ENCODE peak calls at places on chromosome 2, in seven cellular contexts. One of them, this sample, is unnamed.

GRCh38 chr2:144914622-144915230 is 394.8 kb upstream of the ZEB2 start:
- DNase-seq in neural progenitor cell: no peak
- DNase-seq in coronary artery: no peak
- DNase-seq in ascending aorta: no peak
- DNase-seq in NB4: no peak
- DNase-seq in GM12865: no peak
- DNase-seq in pancreas: no peak
- DNase-seq in this sample: no peak

GRCh38 chr2:110691612-110692258 is 13.9 kb upstream of the BUB1 start:
- DNase-seq in ascending aorta: no peak
- DNase-seq in NB4: no peak
- DNase-seq in neural progenitor cell: no peak
- DNase-seq in coronary artery: no peak
- DNase-seq in pancreas: no peak
- DNase-seq in GM12865: no peak
- DNase-seq in this sample: no peak

GRCh38 chr2:151552287-151552686 is 142.6 kb downstream of the RIF1 start:
- DNase-seq in NB4: no peak
- DNase-seq in neural progenitor cell: peak; percentile 8
- DNase-seq in pancreas: no peak
- DNase-seq in coronary artery: no peak
- DNase-seq in GM12865: no peak
- DNase-seq in ascending aorta: no peak
- DNase-seq in this sample: no peak

GRCh38 chr2:71936076-71937030 is 211.3 kb downstream of the CYP26B1 start:
- DNase-seq in GM12865: no peak
- DNase-seq in ascending aorta: no peak
- DNase-seq in coronary artery: peak; percentile 67
- DNase-seq in neural progenitor cell: no peak
- DNase-seq in NB4: no peak
- DNase-seq in pancreas: no peak
- DNase-seq in this sample: no peak

GRCh38 chr2:237886702-237887481 is 27.5 kb downstream of the RAMP1 start:
- DNase-seq in coronary artery: no peak
- DNase-seq in NB4: no peak
- DNase-seq in pancreas: no peak
- DNase-seq in GM12865: no peak
- DNase-seq in ascending aorta: peak; percentile 94
- DNase-seq in neural progenitor cell: no peak
- DNase-seq in this sample: peak; percentile 40

GRCh38 chr2:200352631-200353030 is 46.1 kb downstream of the SPATS2L start:
- DNase-seq in ascending aorta: no peak
- DNase-seq in pancreas: no peak
- DNase-seq in coronary artery: no peak
- DNase-seq in GM12865: no peak
- DNase-seq in NB4: no peak
- DNase-seq in neural progenitor cell: peak; percentile 49
- DNase-seq in this sample: no peak

GRCh38 chr2:73984922-73985317 is 210 bp downstream of the TET3 start:
- DNase-seq in coronary artery: no peak
- DNase-seq in pancreas: peak; percentile 57
- DNase-seq in neural progenitor cell: peak; percentile 83
- DNase-seq in ascending aorta: no peak
- DNase-seq in GM12865: no peak
- DNase-seq in NB4: no peak
- DNase-seq in this sample: peak; percentile 83

GRCh38 chr2:188395903-188396699 is 104.4 kb downstream of the GULP1 start:
- DNase-seq in neural progenitor cell: no peak
- DNase-seq in ascending aorta: no peak
- DNase-seq in GM12865: peak; percentile 11
- DNase-seq in coronary artery: no peak
- DNase-seq in pancreas: no peak
- DNase-seq in NB4: no peak
- DNase-seq in this sample: peak; percentile 71

GRCh38 chr2:236217926-236218325 is 46.3 kb downstream of the ASB18 start:
- DNase-seq in pancreas: no peak
- DNase-seq in ascending aorta: no peak
- DNase-seq in NB4: no peak
- DNase-seq in neural progenitor cell: no peak
- DNase-seq in coronary artery: no peak
- DNase-seq in GM12865: no peak
- DNase-seq in this sample: no peak

GRCh38 chr2:223826995-223827394 is 10.4 kb downstream of the AP1S3 start:
- DNase-seq in neural progenitor cell: no peak
- DNase-seq in pancreas: no peak
- DNase-seq in NB4: no peak
- DNase-seq in ascending aorta: no peak
- DNase-seq in coronary artery: no peak
- DNase-seq in GM12865: no peak
- DNase-seq in this sample: no peak

GRCh38 chr2:177314194-177314593 is 49.7 kb upstream of the NFE2L2 start:
- DNase-seq in ascending aorta: no peak
- DNase-seq in coronary artery: no peak
- DNase-seq in GM12865: no peak
- DNase-seq in neural progenitor cell: no peak
- DNase-seq in pancreas: no peak
- DNase-seq in NB4: no peak
- DNase-seq in this sample: no peak

GRCh38 chr2:101063352-101063751 is 61.3 kb downstream of the RPL31 start:
- DNase-seq in coronary artery: no peak
- DNase-seq in neural progenitor cell: no peak
- DNase-seq in ascending aorta: no peak
- DNase-seq in NB4: no peak
- DNase-seq in GM12865: no peak
- DNase-seq in pancreas: no peak
- DNase-seq in this sample: no peak

GRCh38 chr2:127047054-127047453 is 59.9 kb downstream of the BIN1 start:
- DNase-seq in NB4: no peak
- DNase-seq in neural progenitor cell: no peak
- DNase-seq in GM12865: no peak
- DNase-seq in coronary artery: peak; percentile 55
- DNase-seq in ascending aorta: no peak
- DNase-seq in pancreas: no peak
- DNase-seq in this sample: peak; percentile 29

GRCh38 chr2:201057715-201058248 is 13.7 kb downstream of the HYCC2 start:
- DNase-seq in neural progenitor cell: no peak
- DNase-seq in coronary artery: no peak
- DNase-seq in GM12865: no peak
- DNase-seq in NB4: no peak
- DNase-seq in ascending aorta: no peak
- DNase-seq in pancreas: no peak
- DNase-seq in this sample: peak; percentile 52

GRCh38 chr2:105747254-105747909 is 2.7 kb downstream of the NCK2 start:
- DNase-seq in coronary artery: no peak
- DNase-seq in pancreas: no peak
- DNase-seq in NB4: no peak
- DNase-seq in GM12865: no peak
- DNase-seq in ascending aorta: no peak
- DNase-seq in neural progenitor cell: no peak
- DNase-seq in this sample: no peak

GRCh38 chr2:63189026-63189425 is 138.4 kb downstream of the OTX1 start:
- DNase-seq in pancreas: peak; percentile 7
- DNase-seq in ascending aorta: no peak
- DNase-seq in GM12865: peak; percentile 76
- DNase-seq in neural progenitor cell: peak; percentile 70
- DNase-seq in NB4: peak; percentile 65
- DNase-seq in coronary artery: no peak
- DNase-seq in this sample: peak; percentile 82

GRCh38 chr2:29920631-29921559 is 491 bp downstream of the ALK start:
- DNase-seq in ascending aorta: no peak
- DNase-seq in NB4: no peak
- DNase-seq in coronary artery: no peak
- DNase-seq in GM12865: peak; percentile 3
- DNase-seq in pancreas: no peak
- DNase-seq in neural progenitor cell: peak; percentile 37
- DNase-seq in this sample: peak; percentile 79

GRCh38 chr2:207223051-207223450 is 57.3 kb upstream of the KLF7 start:
- DNase-seq in ascending aorta: no peak
- DNase-seq in neural progenitor cell: no peak
- DNase-seq in pancreas: no peak
- DNase-seq in NB4: peak; percentile 17
- DNase-seq in GM12865: peak; percentile 53
- DNase-seq in coronary artery: no peak
- DNase-seq in this sample: no peak

DNA sequence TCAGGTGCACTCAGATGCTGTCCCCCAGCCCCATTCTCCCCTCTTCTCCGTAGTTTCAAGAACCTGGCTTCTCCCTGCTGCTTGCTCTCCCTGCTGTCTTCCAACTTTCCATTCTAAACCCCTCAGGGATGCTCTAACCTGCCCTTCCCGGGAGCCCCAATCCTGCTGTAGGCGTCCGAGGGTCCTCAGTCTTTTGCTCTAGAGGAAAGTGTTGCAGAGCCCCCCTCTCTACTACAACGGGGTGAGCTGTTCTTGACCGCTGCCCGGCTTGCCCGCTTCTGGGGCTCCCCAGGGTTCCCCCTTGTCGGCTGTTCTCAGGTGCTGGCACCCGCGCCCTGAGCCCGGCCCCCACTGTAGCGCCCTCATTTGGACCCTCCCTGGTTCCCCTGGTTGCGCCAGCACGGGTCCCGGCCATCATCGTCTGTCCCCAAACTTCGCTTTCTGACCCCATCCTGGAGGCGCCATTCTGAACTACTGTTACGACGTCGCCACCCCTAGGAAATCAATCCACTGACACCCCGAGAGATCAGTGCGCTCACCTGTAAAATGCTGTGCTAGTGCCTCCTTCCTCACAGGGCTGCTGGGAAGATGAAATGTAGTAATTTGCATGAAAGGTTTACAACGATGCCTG is 31.9 kb upstream of the REG3G start:
- DNase-seq in neural progenitor cell: no peak
- DNase-seq in ascending aorta: no peak
- DNase-seq in NB4: no peak
- DNase-seq in coronary artery: no peak
- DNase-seq in GM12865: no peak
- DNase-seq in pancreas: no peak
- DNase-seq in this sample: no peak
- H3K4me3 ChIP-seq in neural progenitor cell: peak overlapping the region; percentile 57
- H3K4me3 ChIP-seq in ascending aorta: no peak overlapping the region
- H3K4me3 ChIP-seq in NB4: no peak overlapping the region
- H3K4me3 ChIP-seq in coronary artery: no peak overlapping the region
- H3K4me3 ChIP-seq in GM12865: no peak overlapping the region
- H3K4me3 ChIP-seq in pancreas: no peak overlapping the region
- H3K4me3 ChIP-seq in this sample: peak overlapping the region; percentile 74

DNA sequence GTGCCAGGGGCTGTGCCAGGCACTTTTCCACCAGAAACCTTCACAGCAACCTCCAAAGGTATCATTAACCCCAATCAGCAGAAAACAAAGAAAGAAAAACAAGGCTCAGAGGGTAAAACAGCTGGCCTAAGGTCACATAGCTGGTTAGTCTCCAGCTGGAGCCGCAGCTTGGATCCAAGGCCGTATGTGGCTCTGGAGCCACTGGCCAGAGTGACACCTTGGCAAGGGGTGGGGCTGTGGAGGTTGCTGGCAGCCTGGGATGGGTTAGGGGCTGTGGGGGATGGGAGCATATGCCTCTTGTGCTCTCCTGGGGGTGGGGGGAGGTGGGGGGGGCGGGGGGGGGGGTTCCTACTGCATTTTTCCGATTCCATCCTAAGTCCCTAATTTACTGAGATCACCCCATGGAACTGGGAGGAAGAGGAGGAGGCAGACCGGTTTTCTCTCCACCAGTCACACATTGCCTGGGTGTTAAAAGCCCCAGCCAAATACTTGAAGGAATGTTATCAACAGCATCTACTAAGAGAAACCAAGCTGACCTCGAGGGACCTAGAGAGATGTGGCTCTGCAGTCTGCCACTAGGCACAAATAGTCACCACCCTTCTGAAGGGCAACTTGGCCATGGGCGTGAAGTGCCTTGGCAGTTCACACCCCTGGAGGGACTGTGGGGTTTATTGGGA is 8.0 kb downstream of the HAAO start:
- DNase-seq in neural progenitor cell: no peak
- DNase-seq in NB4: no peak
- DNase-seq in coronary artery: no peak
- DNase-seq in ascending aorta: no peak
- DNase-seq in GM12865: no peak
- DNase-seq in pancreas: peak; percentile 50
- DNase-seq in this sample: peak; percentile 55
- H3K4me3 ChIP-seq in neural progenitor cell: no peak overlapping the region
- H3K4me3 ChIP-seq in NB4: no peak overlapping the region
- H3K4me3 ChIP-seq in coronary artery: no peak overlapping the region
- H3K4me3 ChIP-seq in ascending aorta: no peak overlapping the region
- H3K4me3 ChIP-seq in GM12865: no peak overlapping the region
- H3K4me3 ChIP-seq in pancreas: no peak overlapping the region
- H3K4me3 ChIP-seq in this sample: no peak overlapping the region

DNA sequence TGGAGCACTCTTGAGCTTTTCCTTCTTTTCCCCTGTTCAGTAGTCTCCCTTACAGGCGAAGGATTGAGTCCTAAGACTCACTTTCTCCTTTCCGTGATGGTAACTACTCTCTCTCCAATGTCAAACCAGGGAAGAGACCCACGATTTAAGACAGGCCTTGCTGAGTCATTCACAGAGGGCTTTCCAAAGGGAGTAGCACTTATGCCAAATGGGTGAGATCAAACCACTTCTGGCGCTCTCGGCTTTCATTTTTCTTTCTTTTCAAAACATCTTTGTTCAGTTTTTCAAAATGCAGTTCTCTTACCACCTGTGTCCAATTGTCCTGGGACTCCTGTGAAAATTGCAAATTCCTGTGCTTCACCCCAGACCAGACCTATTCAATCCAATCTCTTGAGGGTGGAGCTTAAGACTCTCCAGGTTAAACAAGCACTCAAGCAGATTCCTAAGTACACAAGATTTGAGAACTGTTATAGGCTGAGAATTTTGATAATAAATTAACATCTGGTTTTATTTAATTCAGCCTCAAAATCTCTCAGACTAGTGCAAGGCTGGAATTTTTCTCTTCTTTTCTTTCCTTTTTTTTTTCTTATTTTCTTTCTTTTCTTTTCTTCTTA is 14.4 kb upstream of the MRPL19 start:
- DNase-seq in pancreas: no peak
- DNase-seq in GM12865: no peak
- DNase-seq in neural progenitor cell: no peak
- DNase-seq in coronary artery: no peak
- DNase-seq in ascending aorta: no peak
- DNase-seq in NB4: no peak
- DNase-seq in this sample: no peak
- H3K4me3 ChIP-seq in pancreas: no peak overlapping the region
- H3K4me3 ChIP-seq in GM12865: no peak overlapping the region
- H3K4me3 ChIP-seq in neural progenitor cell: no peak overlapping the region
- H3K4me3 ChIP-seq in coronary artery: no peak overlapping the region
- H3K4me3 ChIP-seq in ascending aorta: no peak overlapping the region
- H3K4me3 ChIP-seq in NB4: no peak overlapping the region
- H3K4me3 ChIP-seq in this sample: no peak overlapping the region

DNA sequence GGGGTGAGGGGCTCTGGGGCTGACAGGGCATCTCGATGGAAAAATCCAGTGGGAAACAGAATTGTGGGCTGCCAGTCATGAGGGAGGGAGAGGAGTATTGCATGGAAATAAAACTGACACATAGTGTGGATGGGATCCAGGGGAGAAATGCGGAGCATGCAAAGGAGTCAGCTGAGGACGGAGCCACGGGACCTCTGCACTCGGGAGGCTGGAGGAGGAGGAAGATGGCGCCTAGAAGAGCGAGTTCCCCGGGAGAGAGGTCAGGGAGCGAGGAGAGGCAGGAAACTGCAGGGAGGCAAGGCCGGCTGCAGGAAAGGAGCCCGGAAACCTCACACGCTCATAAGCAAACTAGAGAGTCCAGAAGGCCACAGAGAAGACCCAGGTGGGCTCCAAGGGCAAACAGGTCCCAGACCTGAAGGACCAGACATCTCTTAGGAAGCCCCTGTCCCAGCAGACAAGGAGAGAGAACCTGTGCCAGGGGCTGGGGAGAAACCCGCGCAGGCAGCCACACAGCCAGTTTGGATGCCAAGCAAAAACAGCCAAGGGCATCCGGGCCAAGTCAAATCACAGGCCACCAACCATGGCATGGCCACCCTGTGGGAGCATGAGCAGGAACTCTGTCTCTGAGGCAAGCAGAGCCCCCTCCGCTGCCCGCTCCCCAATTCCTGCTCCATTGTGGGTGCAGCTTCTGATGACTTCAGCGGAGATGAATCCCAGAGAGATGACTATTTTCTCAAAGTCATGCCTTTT is 218.8 kb upstream of the ID2 start:
- DNase-seq in GM12865: no peak
- DNase-seq in coronary artery: peak; percentile 52
- DNase-seq in NB4: no peak
- DNase-seq in neural progenitor cell: no peak
- DNase-seq in pancreas: no peak
- DNase-seq in ascending aorta: peak; percentile 52
- DNase-seq in this sample: no peak
- H3K4me3 ChIP-seq in GM12865: no peak overlapping the region
- H3K4me3 ChIP-seq in coronary artery: no peak overlapping the region
- H3K4me3 ChIP-seq in NB4: no peak overlapping the region
- H3K4me3 ChIP-seq in neural progenitor cell: no peak overlapping the region
- H3K4me3 ChIP-seq in pancreas: no peak overlapping the region
- H3K4me3 ChIP-seq in ascending aorta: no peak overlapping the region
- H3K4me3 ChIP-seq in this sample: no peak overlapping the region